ENCODE peak calls at places on chromosomes 2 and 18, in four cellular contexts. B is heart left ventricle, M is Panc1, U is HCT116. A is an unnamed sample.

GRCh38 chr2:30691948-30692828 is 115.1 kb downstream of the CAPN13 start:
- DNase-seq in U (no peak), B (no peak), M (no peak), A (peak; percentile 59)

GRCh38 chr2:12708508-12709206 is 8.1 kb upstream of the TRIB2 start:
- DNase-seq in U (no peak), B (no peak), M (no peak), A (no peak)

GRCh38 chr2:31440764-31441163 is 26.2 kb upstream of the XDH start:
- DNase-seq in U (no peak), B (no peak), M (no peak), A (no peak)

GRCh38 chr2:168064011-168064998 is 183.1 kb downstream of the STK39 start:
- DNase-seq in M (no peak), U (no peak), B (no peak), A (no peak)

GRCh38 chr2:175203621-175204496 is 22.3 kb upstream of the ATP5MC3 start:
- DNase-seq in U (peak; percentile 57), B (no peak), M (no peak), A (peak; percentile 36)

GRCh38 chr2:137411556-137411955 is 552.7 kb upstream of the HNMT start:
- DNase-seq in M (no peak), B (no peak), U (no peak), A (no peak)

GRCh38 chr2:95296036-95296435 is 1.1 kb upstream of the KCNIP3 start:
- DNase-seq in M (no peak), B (no peak), U (no peak), A (no peak)

GRCh38 chr2:181892795-181893435 is 1.4 kb downstream of the ITPRID2 start:
- DNase-seq in M (no peak), U (peak; percentile 38), B (no peak), A (no peak)

GRCh38 chr2:48693645-48694044 is 61.9 kb downstream of the LHCGR start:
- DNase-seq in U (no peak), M (no peak), B (no peak), A (no peak)

GRCh38 chr2:23954325-23955014 is 14.2 kb downstream of the UBXN2A start:
- DNase-seq in U (no peak), B (no peak), M (no peak), A (no peak)

GRCh38 chr2:69224495-69224803 is 162.6 kb downstream of the GFPT1 start:
- DNase-seq in B (no peak), M (no peak), U (no peak), A (no peak)

GRCh38 chr2:3712841-3713503 is 9.6 kb downstream of the DCDC2C start:
- DNase-seq in B (no peak), M (no peak), U (no peak), A (no peak)

GRCh38 chr2:2159336-2159735 is 171.7 kb downstream of the MYT1L start:
- DNase-seq in B (no peak), M (no peak), U (no peak), A (peak; percentile 28)

GRCh38 chr2:45993476-45993991 is 303.7 kb upstream of the EPAS1 start:
- DNase-seq in M (peak; percentile 55), U (peak; percentile 64), B (peak; percentile 55), A (peak; percentile 59)

GRCh38 chr2:110679337-110679707 is 1.5 kb upstream of the BUB1 start:
- DNase-seq in U (no peak), B (no peak), M (no peak), A (no peak)

GRCh38 chr2:149200109-149200520 is 130.3 kb upstream of the LYPD6 start:
- DNase-seq in M (no peak), B (no peak), U (no peak), A (no peak)

GRCh38 chr2:61179701-61180639 is 18.0 kb downstream of the C2orf74 start:
- DNase-seq in M (no peak), B (peak; percentile 76), U (no peak), A (peak; percentile 90)

GRCh38 chr2:194346189-194346588 is 1310.8 kb upstream of the SLC39A10 start:
- DNase-seq in M (no peak), U (no peak), B (no peak), A (no peak)

GRCh38 chr2:84458436-84459027 is 548 bp downstream of the SUCLG1 start:
- DNase-seq in B (no peak), M (no peak), U (no peak), A (peak; percentile 57)
- H3K4me1 ChIP-seq in B (peaks cover 3% of the 10 kb centered on the region), M (peaks cover 10% of the 10 kb centered on the region), U (peaks cover 15% of the 10 kb centered on the region), A (peaks cover 35% of the 10 kb centered on the region)

GRCh38 chr2:54572636-54573531 is 116.8 kb downstream of the SPTBN1 start:
- DNase-seq in B (no peak), M (no peak), U (no peak), A (peak; percentile 42)
- H3K4me3 ChIP-seq in B (no peak overlapping the region), M (peak overlapping the region; percentile 14), U (no peak overlapping the region), A (peak overlapping the region; percentile 32)

GRCh38 chr2:32941944-32942690 is 4.6 kb upstream of the LTBP1 start:
- DNase-seq in B (no peak), U (no peak), M (no peak), A (no peak)
- H3K4me1 ChIP-seq in B (no peaks in the 10 kb centered on the region), U (peaks cover 21% of the 10 kb centered on the region), M (no peaks in the 10 kb centered on the region), A (peaks cover 3% of the 10 kb centered on the region)

GRCh38 chr18:5895300-5895885 is at the start of gene TMEM200C:
- DNase-seq in U (no peak), B (no peak), M (no peak), A (no peak)
- H3K4me3 ChIP-seq in U (no peak within 1 kb of the TSS), B (peak within 1 kb of the TSS; percentile 56), M (peak within 1 kb of the TSS; percentile 34), A (peak within 1 kb of the TSS; percentile 40)

GRCh38 chr2:143600136-143600535 is 470.9 kb downstream of the ARHGAP15 start:
- DNase-seq in M (no peak), U (no peak), B (no peak), A (no peak)

GRCh38 chr2:143601828-143602227 is 472.6 kb downstream of the ARHGAP15 start:
- DNase-seq in M (no peak), B (no peak), U (no peak), A (no peak)

GRCh38 chr2:143603035-143603616 is 473.9 kb downstream of the ARHGAP15 start:
- DNase-seq in B (no peak), M (no peak), U (no peak), A (no peak)

GRCh38 chr2:143607446-143608110 is 478.4 kb downstream of the ARHGAP15 start:
- DNase-seq in U (no peak), M (no peak), B (no peak), A (no peak)

DNA sequence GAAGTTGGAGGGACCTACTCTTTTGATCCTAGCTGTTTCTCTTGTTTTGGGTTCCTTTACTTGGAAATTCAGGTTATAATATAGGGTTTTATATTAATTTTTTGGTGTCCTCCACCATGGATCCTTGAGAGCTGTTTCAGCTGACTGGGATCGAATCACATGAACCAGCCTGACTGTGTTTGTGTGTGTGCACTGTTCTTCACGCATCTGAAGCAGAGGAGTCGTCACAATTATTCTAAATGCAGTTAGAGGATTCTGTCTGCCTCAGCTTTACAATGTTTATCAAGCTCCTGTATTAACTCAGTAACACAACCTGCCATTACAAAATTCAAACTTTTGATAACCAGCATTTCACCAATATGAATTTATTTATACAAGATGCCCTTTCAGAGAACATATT is 475.0 kb downstream of the ARHGAP15 start:
- DNase-seq in U (no peak), B (no peak), M (no peak), A (no peak)
- H3K4me1 ChIP-seq in U (no peaks in the 10 kb centered on the region), B (no peaks in the 10 kb centered on the region), M (no peaks in the 10 kb centered on the region), A (no peaks in the 10 kb centered on the region)

GRCh38 chr2:236932711-236933300 is 152.9 kb upstream of the COPS8 start:
- DNase-seq in M (no peak), B (no peak), U (no peak), A (no peak)

GRCh38 chr2:236933351-236933750 is 152.3 kb upstream of the COPS8 start:
- DNase-seq in B (no peak), U (no peak), M (no peak), A (no peak)

GRCh38 chr2:236934166-236934565 is 151.5 kb upstream of the COPS8 start:
- DNase-seq in M (no peak), B (no peak), U (no peak), A (no peak)

DNA sequence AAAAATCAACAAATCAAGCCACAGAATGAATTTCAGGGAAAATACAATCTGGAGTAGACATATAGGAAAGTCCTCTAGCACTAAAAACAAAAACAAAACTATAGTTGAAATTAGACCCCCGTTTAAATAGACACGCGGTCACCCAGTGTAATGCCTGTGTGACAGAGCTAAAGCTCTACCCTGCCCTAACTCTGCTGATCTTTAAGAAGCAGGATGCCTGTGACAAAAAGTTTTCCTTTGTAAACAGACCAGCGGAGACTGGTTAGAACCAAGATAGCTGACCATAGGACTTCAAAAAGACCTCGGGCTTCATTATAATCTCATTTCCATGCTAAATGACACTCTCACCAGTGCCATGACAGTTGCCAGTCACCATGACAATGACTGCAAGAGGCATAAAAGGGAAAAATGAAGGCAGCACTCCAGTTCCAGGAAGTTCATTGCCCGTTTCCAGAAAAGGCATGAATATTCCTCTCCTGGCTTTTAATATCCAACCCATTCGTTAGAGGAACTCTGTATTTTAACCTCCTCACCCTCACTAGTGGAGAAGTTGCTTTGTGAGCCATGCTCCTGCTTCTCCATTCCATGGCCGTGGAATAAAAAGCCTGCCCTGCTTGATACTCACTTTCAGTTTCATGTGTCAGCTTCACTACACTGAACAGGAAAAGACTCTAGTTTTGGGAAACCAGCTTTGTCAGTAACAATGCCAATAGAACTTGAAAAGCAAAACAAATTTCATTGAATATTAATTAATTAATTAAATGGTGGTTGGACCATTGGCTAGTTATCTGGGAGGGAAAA is 157.1 kb upstream of the COPS8 start:
- DNase-seq in M (no peak), B (no peak), U (no peak), A (no peak)
- H3K4me3 ChIP-seq in M (peak overlapping the region; percentile 50), B (no peak overlapping the region), U (no peak overlapping the region), A (no peak overlapping the region)

GRCh38 chr2:109345091-109345490 is 216.1 kb downstream of the SH3RF3 start:
- DNase-seq in M (no peak), B (no peak), U (no peak), A (no peak)

GRCh38 chr2:109344270-109344805 is 215.3 kb downstream of the SH3RF3 start:
- DNase-seq in B (no peak), U (no peak), M (no peak), A (no peak)

GRCh38 chr2:109347626-109348025 is 218.6 kb downstream of the SH3RF3 start:
- DNase-seq in M (no peak), U (no peak), B (no peak), A (peak; percentile 13)

GRCh38 chr2:109346601-109347228 is 217.7 kb downstream of the SH3RF3 start:
- DNase-seq in U (no peak), B (no peak), M (no peak), A (no peak)

GRCh38 chr2:109345653-109346165 is 216.7 kb downstream of the SH3RF3 start:
- DNase-seq in U (no peak), M (no peak), B (no peak), A (no peak)
- H3K4me1 ChIP-seq in U (no peaks in the 10 kb centered on the region), M (peaks cover under 1% of the 10 kb centered on the region), B (peaks cover 9% of the 10 kb centered on the region), A (peaks cover 1% of the 10 kb centered on the region)

A was measured in adrenal gland.